ENCODE peak calls at places on chromosomes 7 and 10, in nine cellular contexts. One of them, this sample, is unnamed.
A peak's percentile ranks its signal among the peaks of the same experiment; 100 is the strongest.

GRCh38 chr10:97302088-97302791 is 9.8 kb upstream of the ARHGAP19 start:
- DNase-seq in PC-3: no peak
- DNase-seq in EL: no peak
- DNase-seq in adrenal gland: no peak
- DNase-seq in hepatic stellate cell: no peak
- DNase-seq in GM13976: no peak
- DNase-seq in T-helper 2 cell: no peak
- DNase-seq in stimulated activated CD8-positive, alpha-beta memory T cell treated with anti-CD3 and anti-CD28 coated beads, Interleukin-15, amount 100 ng/mL, for 4 hours: no peak
- DNase-seq in astrocyte of the hippocampus: no peak
- DNase-seq in this sample: no peak

GRCh38 chr10:70809011-70809611 is 6.6 kb upstream of the SGPL1 start:
- DNase-seq in T-helper 2 cell: no peak
- DNase-seq in adrenal gland: no peak
- DNase-seq in PC-3: peak; percentile 85
- DNase-seq in astrocyte of the hippocampus: no peak
- DNase-seq in EL: no peak
- DNase-seq in GM13976: no peak
- DNase-seq in stimulated activated CD8-positive, alpha-beta memory T cell treated with anti-CD3 and anti-CD28 coated beads, Interleukin-15, amount 100 ng/mL, for 4 hours: no peak
- DNase-seq in hepatic stellate cell: no peak
- DNase-seq in this sample: no peak

GRCh38 chr10:103542764-103543616 is 49.5 kb downstream of the NEURL1 start:
- DNase-seq in astrocyte of the hippocampus: peak; percentile 66
- DNase-seq in hepatic stellate cell: peak; percentile 53
- DNase-seq in GM13976: peak; percentile 62
- DNase-seq in stimulated activated CD8-positive, alpha-beta memory T cell treated with anti-CD3 and anti-CD28 coated beads, Interleukin-15, amount 100 ng/mL, for 4 hours: no peak
- DNase-seq in T-helper 2 cell: no peak
- DNase-seq in EL: peak; percentile 71
- DNase-seq in adrenal gland: peak; percentile 46
- DNase-seq in PC-3: peak; percentile 58
- DNase-seq in this sample: no peak

GRCh38 chr7:112383671-112384417 is 66.4 kb upstream of the IFRD1 start:
- DNase-seq in PC-3: peak; percentile 45
- DNase-seq in stimulated activated CD8-positive, alpha-beta memory T cell treated with anti-CD3 and anti-CD28 coated beads, Interleukin-15, amount 100 ng/mL, for 4 hours: no peak
- DNase-seq in EL: no peak
- DNase-seq in GM13976: no peak
- DNase-seq in T-helper 2 cell: no peak
- DNase-seq in adrenal gland: no peak
- DNase-seq in hepatic stellate cell: no peak
- DNase-seq in astrocyte of the hippocampus: peak; percentile 30
- DNase-seq in this sample: no peak

GRCh38 chr7:110943686-110944350 is 147.1 kb upstream of the LRRN3 start:
- DNase-seq in adrenal gland: no peak
- DNase-seq in T-helper 2 cell: no peak
- DNase-seq in PC-3: no peak
- DNase-seq in stimulated activated CD8-positive, alpha-beta memory T cell treated with anti-CD3 and anti-CD28 coated beads, Interleukin-15, amount 100 ng/mL, for 4 hours: no peak
- DNase-seq in GM13976: no peak
- DNase-seq in EL: peak; percentile 24
- DNase-seq in hepatic stellate cell: peak; percentile 4
- DNase-seq in astrocyte of the hippocampus: peak; percentile 7
- DNase-seq in this sample: no peak

GRCh38 chr10:6988654-6989053 is 408.6 kb upstream of the PRKCQ start:
- DNase-seq in EL: no peak
- DNase-seq in PC-3: no peak
- DNase-seq in adrenal gland: no peak
- DNase-seq in GM13976: no peak
- DNase-seq in stimulated activated CD8-positive, alpha-beta memory T cell treated with anti-CD3 and anti-CD28 coated beads, Interleukin-15, amount 100 ng/mL, for 4 hours: no peak
- DNase-seq in astrocyte of the hippocampus: no peak
- DNase-seq in hepatic stellate cell: no peak
- DNase-seq in T-helper 2 cell: no peak
- DNase-seq in this sample: no peak

GRCh38 chr10:75335983-75336382 is 65.6 kb downstream of the ZNF503 start:
- DNase-seq in adrenal gland: no peak
- DNase-seq in EL: no peak
- DNase-seq in T-helper 2 cell: no peak
- DNase-seq in hepatic stellate cell: no peak
- DNase-seq in stimulated activated CD8-positive, alpha-beta memory T cell treated with anti-CD3 and anti-CD28 coated beads, Interleukin-15, amount 100 ng/mL, for 4 hours: no peak
- DNase-seq in GM13976: peak; percentile 44
- DNase-seq in astrocyte of the hippocampus: no peak
- DNase-seq in PC-3: no peak
- DNase-seq in this sample: no peak

GRCh38 chr10:43231523-43232078 is 35.3 kb downstream of the RASGEF1A start:
- DNase-seq in PC-3: no peak
- DNase-seq in stimulated activated CD8-positive, alpha-beta memory T cell treated with anti-CD3 and anti-CD28 coated beads, Interleukin-15, amount 100 ng/mL, for 4 hours: no peak
- DNase-seq in astrocyte of the hippocampus: no peak
- DNase-seq in GM13976: no peak
- DNase-seq in EL: no peak
- DNase-seq in T-helper 2 cell: peak; percentile 76
- DNase-seq in hepatic stellate cell: no peak
- DNase-seq in adrenal gland: peak; percentile 5
- DNase-seq in this sample: no peak

GRCh38 chr7:146401939-146402338 is 285.3 kb downstream of the CNTNAP2 start:
- DNase-seq in T-helper 2 cell: no peak
- DNase-seq in hepatic stellate cell: no peak
- DNase-seq in stimulated activated CD8-positive, alpha-beta memory T cell treated with anti-CD3 and anti-CD28 coated beads, Interleukin-15, amount 100 ng/mL, for 4 hours: no peak
- DNase-seq in astrocyte of the hippocampus: no peak
- DNase-seq in EL: no peak
- DNase-seq in GM13976: no peak
- DNase-seq in adrenal gland: no peak
- DNase-seq in PC-3: no peak
- DNase-seq in this sample: no peak

GRCh38 chr7:2873146-2873545 is 29.0 kb upstream of the GNA12 start:
- DNase-seq in adrenal gland: peak; percentile 39
- DNase-seq in stimulated activated CD8-positive, alpha-beta memory T cell treated with anti-CD3 and anti-CD28 coated beads, Interleukin-15, amount 100 ng/mL, for 4 hours: no peak
- DNase-seq in astrocyte of the hippocampus: no peak
- DNase-seq in hepatic stellate cell: no peak
- DNase-seq in EL: no peak
- DNase-seq in GM13976: no peak
- DNase-seq in PC-3: peak; percentile 60
- DNase-seq in T-helper 2 cell: no peak
- DNase-seq in this sample: no peak

GRCh38 chr7:32273297-32273696 is 203.1 kb upstream of the PDE1C start:
- DNase-seq in EL: no peak
- DNase-seq in hepatic stellate cell: no peak
- DNase-seq in adrenal gland: no peak
- DNase-seq in stimulated activated CD8-positive, alpha-beta memory T cell treated with anti-CD3 and anti-CD28 coated beads, Interleukin-15, amount 100 ng/mL, for 4 hours: no peak
- DNase-seq in PC-3: no peak
- DNase-seq in T-helper 2 cell: no peak
- DNase-seq in GM13976: no peak
- DNase-seq in astrocyte of the hippocampus: no peak
- DNase-seq in this sample: no peak

GRCh38 chr7:2805213-2806003 is 38.7 kb downstream of the GNA12 start:
- DNase-seq in PC-3: no peak
- DNase-seq in stimulated activated CD8-positive, alpha-beta memory T cell treated with anti-CD3 and anti-CD28 coated beads, Interleukin-15, amount 100 ng/mL, for 4 hours: no peak
- DNase-seq in EL: no peak
- DNase-seq in hepatic stellate cell: peak; percentile 39
- DNase-seq in astrocyte of the hippocampus: no peak
- DNase-seq in GM13976: no peak
- DNase-seq in T-helper 2 cell: no peak
- DNase-seq in adrenal gland: peak; percentile 79
- DNase-seq in this sample: no peak

GRCh38 chr7:20895563-20895962 is 108.9 kb upstream of the SP8 start:
- DNase-seq in GM13976: no peak
- DNase-seq in adrenal gland: no peak
- DNase-seq in EL: no peak
- DNase-seq in hepatic stellate cell: no peak
- DNase-seq in astrocyte of the hippocampus: no peak
- DNase-seq in stimulated activated CD8-positive, alpha-beta memory T cell treated with anti-CD3 and anti-CD28 coated beads, Interleukin-15, amount 100 ng/mL, for 4 hours: no peak
- DNase-seq in T-helper 2 cell: no peak
- DNase-seq in PC-3: peak; percentile 79
- DNase-seq in this sample: no peak

GRCh38 chr7:31094271-31094670 is 42.2 kb downstream of the ADCYAP1R1 start:
- DNase-seq in PC-3: no peak
- DNase-seq in EL: no peak
- DNase-seq in adrenal gland: no peak
- DNase-seq in astrocyte of the hippocampus: no peak
- DNase-seq in hepatic stellate cell: no peak
- DNase-seq in GM13976: no peak
- DNase-seq in stimulated activated CD8-positive, alpha-beta memory T cell treated with anti-CD3 and anti-CD28 coated beads, Interleukin-15, amount 100 ng/mL, for 4 hours: no peak
- DNase-seq in T-helper 2 cell: no peak
- DNase-seq in this sample: no peak

GRCh38 chr7:79936281-79936983 is 198.2 kb upstream of the GNAI1 start:
- DNase-seq in astrocyte of the hippocampus: no peak
- DNase-seq in adrenal gland: no peak
- DNase-seq in EL: no peak
- DNase-seq in PC-3: peak; percentile 13
- DNase-seq in GM13976: no peak
- DNase-seq in stimulated activated CD8-positive, alpha-beta memory T cell treated with anti-CD3 and anti-CD28 coated beads, Interleukin-15, amount 100 ng/mL, for 4 hours: no peak
- DNase-seq in T-helper 2 cell: no peak
- DNase-seq in hepatic stellate cell: no peak
- DNase-seq in this sample: no peak

GRCh38 chr7:134619627-134620331 is 26.9 kb upstream of the BPGM start:
- DNase-seq in PC-3: peak; percentile 90
- DNase-seq in GM13976: no peak
- DNase-seq in astrocyte of the hippocampus: peak; percentile 74
- DNase-seq in adrenal gland: no peak
- DNase-seq in EL: peak; percentile 76
- DNase-seq in hepatic stellate cell: peak; percentile 34
- DNase-seq in stimulated activated CD8-positive, alpha-beta memory T cell treated with anti-CD3 and anti-CD28 coated beads, Interleukin-15, amount 100 ng/mL, for 4 hours: no peak
- DNase-seq in T-helper 2 cell: no peak
- DNase-seq in this sample: no peak

GRCh38 chr10:25078659-25079429 is 62.4 kb downstream of the THNSL1 start:
- DNase-seq in T-helper 2 cell: no peak
- DNase-seq in PC-3: no peak
- DNase-seq in stimulated activated CD8-positive, alpha-beta memory T cell treated with anti-CD3 and anti-CD28 coated beads, Interleukin-15, amount 100 ng/mL, for 4 hours: no peak
- DNase-seq in hepatic stellate cell: no peak
- DNase-seq in EL: no peak
- DNase-seq in adrenal gland: no peak
- DNase-seq in astrocyte of the hippocampus: no peak
- DNase-seq in GM13976: no peak
- DNase-seq in this sample: no peak

GRCh38 chr10:110110338-110110737 is 97.1 kb upstream of the MXI1 start:
- DNase-seq in T-helper 2 cell: no peak
- DNase-seq in astrocyte of the hippocampus: no peak
- DNase-seq in EL: no peak
- DNase-seq in hepatic stellate cell: no peak
- DNase-seq in PC-3: no peak
- DNase-seq in GM13976: no peak
- DNase-seq in adrenal gland: no peak
- DNase-seq in stimulated activated CD8-positive, alpha-beta memory T cell treated with anti-CD3 and anti-CD28 coated beads, Interleukin-15, amount 100 ng/mL, for 4 hours: no peak
- DNase-seq in this sample: no peak

GRCh38 chr10:50310560-50311174 is 59.4 kb upstream of the ASAH2 start:
- DNase-seq in astrocyte of the hippocampus: no peak
- DNase-seq in GM13976: no peak
- DNase-seq in adrenal gland: no peak
- DNase-seq in T-helper 2 cell: no peak
- DNase-seq in EL: peak; percentile 32
- DNase-seq in PC-3: peak; percentile 84
- DNase-seq in stimulated activated CD8-positive, alpha-beta memory T cell treated with anti-CD3 and anti-CD28 coated beads, Interleukin-15, amount 100 ng/mL, for 4 hours: no peak
- DNase-seq in hepatic stellate cell: no peak
- DNase-seq in this sample: no peak

GRCh38 chr7:31114593-31115343 is 62.7 kb downstream of the ADCYAP1R1 start:
- DNase-seq in EL: peak; percentile 12
- DNase-seq in PC-3: peak; percentile 56
- DNase-seq in adrenal gland: no peak
- DNase-seq in GM13976: no peak
- DNase-seq in stimulated activated CD8-positive, alpha-beta memory T cell treated with anti-CD3 and anti-CD28 coated beads, Interleukin-15, amount 100 ng/mL, for 4 hours: no peak
- DNase-seq in hepatic stellate cell: no peak
- DNase-seq in astrocyte of the hippocampus: peak; percentile 80
- DNase-seq in T-helper 2 cell: no peak
- DNase-seq in this sample: no peak

GRCh38 chr10:126586878-126587277 is 83.6 kb downstream of the C10orf90 start:
- DNase-seq in EL: no peak
- DNase-seq in T-helper 2 cell: no peak
- DNase-seq in stimulated activated CD8-positive, alpha-beta memory T cell treated with anti-CD3 and anti-CD28 coated beads, Interleukin-15, amount 100 ng/mL, for 4 hours: no peak
- DNase-seq in adrenal gland: no peak
- DNase-seq in hepatic stellate cell: no peak
- DNase-seq in GM13976: no peak
- DNase-seq in astrocyte of the hippocampus: no peak
- DNase-seq in PC-3: no peak
- DNase-seq in this sample: no peak

GRCh38 chr7:114567416-114567815 is 152.8 kb downstream of the FOXP2 start:
- DNase-seq in astrocyte of the hippocampus: no peak
- DNase-seq in adrenal gland: no peak
- DNase-seq in GM13976: no peak
- DNase-seq in EL: no peak
- DNase-seq in hepatic stellate cell: no peak
- DNase-seq in T-helper 2 cell: no peak
- DNase-seq in stimulated activated CD8-positive, alpha-beta memory T cell treated with anti-CD3 and anti-CD28 coated beads, Interleukin-15, amount 100 ng/mL, for 4 hours: no peak
- DNase-seq in PC-3: no peak
- DNase-seq in this sample: no peak

GRCh38 chr10:119247550-119247894 is 40.2 kb downstream of the GRK5 start:
- DNase-seq in adrenal gland: no peak
- DNase-seq in PC-3: no peak
- DNase-seq in T-helper 2 cell: no peak
- DNase-seq in stimulated activated CD8-positive, alpha-beta memory T cell treated with anti-CD3 and anti-CD28 coated beads, Interleukin-15, amount 100 ng/mL, for 4 hours: no peak
- DNase-seq in EL: no peak
- DNase-seq in hepatic stellate cell: no peak
- DNase-seq in GM13976: no peak
- DNase-seq in astrocyte of the hippocampus: no peak
- DNase-seq in this sample: no peak

GRCh38 chr10:75358835-75359421 is 42.6 kb downstream of the ZNF503 start:
- DNase-seq in hepatic stellate cell: peak; percentile 83
- DNase-seq in stimulated activated CD8-positive, alpha-beta memory T cell treated with anti-CD3 and anti-CD28 coated beads, Interleukin-15, amount 100 ng/mL, for 4 hours: no peak
- DNase-seq in astrocyte of the hippocampus: peak; percentile 32
- DNase-seq in PC-3: peak; percentile 100
- DNase-seq in T-helper 2 cell: no peak
- DNase-seq in EL: peak; percentile 94
- DNase-seq in GM13976: no peak
- DNase-seq in adrenal gland: no peak
- DNase-seq in this sample: peak; percentile 95

GRCh38 chr7:116786791-116787443 is 75.5 kb upstream of the CAPZA2 start:
- DNase-seq in PC-3: peak; percentile 76
- DNase-seq in GM13976: peak; percentile 65
- DNase-seq in T-helper 2 cell: no peak
- DNase-seq in EL: peak; percentile 50
- DNase-seq in astrocyte of the hippocampus: no peak
- DNase-seq in hepatic stellate cell: peak; percentile 34
- DNase-seq in stimulated activated CD8-positive, alpha-beta memory T cell treated with anti-CD3 and anti-CD28 coated beads, Interleukin-15, amount 100 ng/mL, for 4 hours: no peak
- DNase-seq in adrenal gland: no peak
- DNase-seq in this sample: no peak

GRCh38 chr10:22779331-22780019 is 65.1 kb upstream of the PIP4K2A start:
- DNase-seq in EL: no peak
- DNase-seq in PC-3: no peak
- DNase-seq in GM13976: no peak
- DNase-seq in adrenal gland: no peak
- DNase-seq in stimulated activated CD8-positive, alpha-beta memory T cell treated with anti-CD3 and anti-CD28 coated beads, Interleukin-15, amount 100 ng/mL, for 4 hours: no peak
- DNase-seq in astrocyte of the hippocampus: peak; percentile 11
- DNase-seq in hepatic stellate cell: no peak
- DNase-seq in T-helper 2 cell: no peak
- DNase-seq in this sample: no peak

GRCh38 chr7:69603351-69603750 is 5.1 kb downstream of the AUTS2 start:
- DNase-seq in PC-3: no peak
- DNase-seq in stimulated activated CD8-positive, alpha-beta memory T cell treated with anti-CD3 and anti-CD28 coated beads, Interleukin-15, amount 100 ng/mL, for 4 hours: no peak
- DNase-seq in adrenal gland: no peak
- DNase-seq in EL: no peak
- DNase-seq in hepatic stellate cell: no peak
- DNase-seq in GM13976: peak; percentile 30
- DNase-seq in astrocyte of the hippocampus: no peak
- DNase-seq in T-helper 2 cell: no peak
- DNase-seq in this sample: no peak

GRCh38 chr10:13006037-13006436 is 4.5 kb upstream of the CCDC3 start:
- DNase-seq in stimulated activated CD8-positive, alpha-beta memory T cell treated with anti-CD3 and anti-CD28 coated beads, Interleukin-15, amount 100 ng/mL, for 4 hours: no peak
- DNase-seq in adrenal gland: no peak
- DNase-seq in GM13976: no peak
- DNase-seq in hepatic stellate cell: no peak
- DNase-seq in PC-3: no peak
- DNase-seq in EL: no peak
- DNase-seq in T-helper 2 cell: no peak
- DNase-seq in astrocyte of the hippocampus: no peak
- DNase-seq in this sample: no peak

GRCh38 chr7:80581472-80581871 is 57.0 kb upstream of the CD36 start:
- DNase-seq in PC-3: no peak
- DNase-seq in T-helper 2 cell: no peak
- DNase-seq in GM13976: no peak
- DNase-seq in adrenal gland: no peak
- DNase-seq in stimulated activated CD8-positive, alpha-beta memory T cell treated with anti-CD3 and anti-CD28 coated beads, Interleukin-15, amount 100 ng/mL, for 4 hours: no peak
- DNase-seq in astrocyte of the hippocampus: no peak
- DNase-seq in hepatic stellate cell: no peak
- DNase-seq in EL: no peak
- DNase-seq in this sample: no peak

GRCh38 chr7:28110427-28111012 is 70.1 kb downstream of the JAZF1 start:
- DNase-seq in hepatic stellate cell: no peak
- DNase-seq in EL: no peak
- DNase-seq in astrocyte of the hippocampus: no peak
- DNase-seq in GM13976: no peak
- DNase-seq in stimulated activated CD8-positive, alpha-beta memory T cell treated with anti-CD3 and anti-CD28 coated beads, Interleukin-15, amount 100 ng/mL, for 4 hours: no peak
- DNase-seq in PC-3: no peak
- DNase-seq in adrenal gland: no peak
- DNase-seq in T-helper 2 cell: no peak
- DNase-seq in this sample: no peak

GRCh38 chr10:11760861-11761260 is 18.7 kb downstream of the ECHDC3 start:
- DNase-seq in stimulated activated CD8-positive, alpha-beta memory T cell treated with anti-CD3 and anti-CD28 coated beads, Interleukin-15, amount 100 ng/mL, for 4 hours: no peak
- DNase-seq in T-helper 2 cell: no peak
- DNase-seq in EL: no peak
- DNase-seq in GM13976: no peak
- DNase-seq in astrocyte of the hippocampus: peak; percentile 32
- DNase-seq in adrenal gland: no peak
- DNase-seq in hepatic stellate cell: no peak
- DNase-seq in PC-3: no peak
- DNase-seq in this sample: no peak